ENCODE peak calls at places on chromosomes 1 and 21, in ten cellular contexts. M, L, G, E, D, S, F, H, O and U are unnamed samples.

GRCh38 chr1:116763116-116763786 is 9.0 kb downstream of the CD2 start:
- DNase-seq in M (no peak), L (no peak), G (no peak), E (no peak), D (no peak), S (no peak), F (no peak), H (peak; percentile 46), O (no peak), U (no peak)

GRCh38 chr21:15421947-15422346 is 307.8 kb upstream of the USP25 start:
- DNase-seq in M (no peak), L (no peak), G (no peak), E (no peak), D (no peak), S (no peak), F (no peak), H (no peak), O (no peak), U (no peak)

GRCh38 chr21:45228171-45228641 is 59.5 kb downstream of the POFUT2 start:
- DNase-seq in M (peak; percentile 54), L (no peak), G (peak; percentile 80), E (no peak), D (no peak), S (peak; percentile 99), F (no peak), H (no peak), O (no peak), U (no peak)

GRCh38 chr1:61323681-61324328 is 241.4 kb downstream of the NFIA start:
- DNase-seq in M (no peak), L (no peak), G (no peak), E (no peak), D (no peak), S (no peak), F (no peak), H (no peak), O (no peak), U (no peak)

GRCh38 chr1:78918157-78918556 is 88.4 kb downstream of the ADGRL4 start:
- DNase-seq in M (no peak), L (no peak), G (no peak), E (no peak), D (no peak), S (peak; percentile 43), F (no peak), H (no peak), O (no peak), U (no peak)

GRCh38 chr1:37161171-37161570 is 126.9 kb upstream of the GRIK3 start:
- DNase-seq in M (no peak), L (no peak), G (no peak), E (no peak), D (peak; percentile 75), S (no peak), F (no peak), H (no peak), O (no peak), U (peak; percentile 69)

GRCh38 chr1:244010191-244010590 is 40.9 kb upstream of the ZBTB18 start:
- DNase-seq in M (no peak), L (peak; percentile 21), G (no peak), E (no peak), D (no peak), S (peak; percentile 22), F (no peak), H (no peak), O (no peak), U (no peak)

GRCh38 chr1:56967900-56968832 is 2.4 kb upstream of the C8B start:
- DNase-seq in M (no peak), L (peak; percentile 14), G (no peak), E (peak; percentile 32), D (no peak), S (peak; percentile 15), F (peak; percentile 78), H (no peak), O (peak; percentile 48), U (no peak)

GRCh38 chr1:48333316-48333715 is 110.8 kb downstream of the SLC5A9 start:
- DNase-seq in M (no peak), L (no peak), G (no peak), E (no peak), D (no peak), S (peak; percentile 42), F (no peak), H (no peak), O (no peak), U (no peak)

GRCh38 chr1:48332115-48332514 is 109.6 kb downstream of the SLC5A9 start:
- DNase-seq in M (no peak), L (no peak), G (no peak), E (no peak), D (no peak), S (no peak), F (no peak), H (no peak), O (no peak), U (no peak)

GRCh38 chr1:48329489-48329888 is 107.0 kb downstream of the SLC5A9 start:
- DNase-seq in M (no peak), L (no peak), G (no peak), E (no peak), D (no peak), S (peak; percentile 47), F (no peak), H (no peak), O (no peak), U (no peak)

DNA sequence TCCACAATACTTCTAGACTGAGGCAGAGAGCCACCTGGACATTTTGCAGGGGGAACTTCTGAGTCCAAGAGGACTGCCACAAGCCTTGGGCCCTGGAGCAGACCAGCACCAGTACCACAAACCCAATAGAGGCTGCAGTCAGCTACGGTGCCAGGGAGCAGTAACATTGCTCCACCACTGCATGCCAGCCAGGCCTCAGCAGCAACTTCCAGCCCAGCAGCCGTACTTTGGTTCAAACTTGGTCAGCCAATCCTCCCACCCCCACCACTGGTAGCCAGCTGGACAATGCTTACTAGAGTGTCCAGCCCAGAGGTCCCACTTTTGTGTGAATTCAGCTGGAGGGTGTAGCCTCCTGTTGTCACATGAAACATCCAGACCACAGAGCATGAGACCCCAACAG is 107.4 kb downstream of the SLC5A9 start:
- DNase-seq in M (no peak), L (no peak), G (no peak), E (no peak), D (no peak), S (no peak), F (no peak), H (no peak), O (no peak), U (no peak)
- H3K9me3 ChIP-seq in M (no peaks in the 10 kb centered on the region), L (no peaks in the 10 kb centered on the region), G (no peaks in the 10 kb centered on the region), E (peaks cover 37% of the 10 kb centered on the region), D (no peaks in the 10 kb centered on the region), S (peaks cover 8% of the 10 kb centered on the region), F (no peaks in the 10 kb centered on the region), H (peaks cover 56% of the 10 kb centered on the region), O (peaks cover 19% of the 10 kb centered on the region), U (no peaks in the 10 kb centered on the region)

DNA sequence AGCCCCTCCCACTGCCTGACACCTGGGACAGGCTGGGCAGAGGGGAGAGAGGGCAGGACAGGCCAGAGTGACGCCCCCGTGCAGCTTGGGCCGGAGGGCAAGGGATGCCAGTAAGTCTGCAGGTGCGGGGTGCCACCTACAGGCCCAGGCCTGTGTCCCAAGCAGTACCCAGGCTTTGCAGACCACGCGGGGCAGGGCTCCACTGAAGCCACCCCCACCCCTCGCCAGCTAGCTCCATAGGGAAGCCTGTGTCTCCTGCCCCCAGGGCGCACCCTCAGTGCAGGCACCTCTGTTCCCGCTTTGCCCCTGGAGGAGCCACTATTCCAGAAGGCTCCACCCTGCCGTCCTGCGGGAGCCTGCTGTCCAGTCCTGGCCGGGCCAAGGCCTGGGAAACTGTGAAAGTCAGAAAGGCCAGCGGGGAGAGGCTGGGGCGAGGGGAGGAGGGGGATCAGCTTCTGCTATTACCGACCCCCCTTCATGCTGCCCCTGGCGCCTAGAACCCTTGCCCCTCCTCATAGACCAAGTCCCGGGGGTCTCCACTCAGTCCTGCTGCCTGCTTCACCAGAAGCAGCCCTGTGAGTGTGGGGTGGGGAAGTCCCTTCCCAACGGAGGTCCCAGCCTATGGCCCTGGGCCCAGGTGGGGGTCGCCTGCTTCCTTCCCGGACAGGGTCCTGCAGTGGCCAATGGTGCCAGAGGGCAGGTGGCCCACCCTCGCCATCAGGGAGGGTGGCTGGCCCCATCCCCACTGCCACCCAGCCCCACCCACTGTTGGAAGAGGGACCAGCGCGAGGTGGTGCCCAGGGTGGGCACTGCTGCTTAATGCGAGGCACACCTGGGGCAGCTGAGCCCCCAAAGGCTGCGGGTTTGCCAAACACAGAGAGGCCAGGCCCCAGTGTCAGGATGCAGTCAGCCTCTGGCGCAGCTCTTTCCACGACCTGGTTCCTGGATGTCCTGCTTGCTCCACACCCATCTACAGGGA is 54.4 kb downstream of the KCNAB2 start:
- DNase-seq in M (no peak), L (no peak), G (peak; percentile 57), E (peak; percentile 26), D (no peak), S (no peak), F (peak; percentile 57), H (peak; percentile 76), O (no peak), U (no peak)
- TF ChIP-seq POLR2A in M (no peak), L (no peak), G (no peak), E (no peak), D (no peak), S (no peak), F (no peak), H (no peak), O (no peak), U (no peak)

DNA sequence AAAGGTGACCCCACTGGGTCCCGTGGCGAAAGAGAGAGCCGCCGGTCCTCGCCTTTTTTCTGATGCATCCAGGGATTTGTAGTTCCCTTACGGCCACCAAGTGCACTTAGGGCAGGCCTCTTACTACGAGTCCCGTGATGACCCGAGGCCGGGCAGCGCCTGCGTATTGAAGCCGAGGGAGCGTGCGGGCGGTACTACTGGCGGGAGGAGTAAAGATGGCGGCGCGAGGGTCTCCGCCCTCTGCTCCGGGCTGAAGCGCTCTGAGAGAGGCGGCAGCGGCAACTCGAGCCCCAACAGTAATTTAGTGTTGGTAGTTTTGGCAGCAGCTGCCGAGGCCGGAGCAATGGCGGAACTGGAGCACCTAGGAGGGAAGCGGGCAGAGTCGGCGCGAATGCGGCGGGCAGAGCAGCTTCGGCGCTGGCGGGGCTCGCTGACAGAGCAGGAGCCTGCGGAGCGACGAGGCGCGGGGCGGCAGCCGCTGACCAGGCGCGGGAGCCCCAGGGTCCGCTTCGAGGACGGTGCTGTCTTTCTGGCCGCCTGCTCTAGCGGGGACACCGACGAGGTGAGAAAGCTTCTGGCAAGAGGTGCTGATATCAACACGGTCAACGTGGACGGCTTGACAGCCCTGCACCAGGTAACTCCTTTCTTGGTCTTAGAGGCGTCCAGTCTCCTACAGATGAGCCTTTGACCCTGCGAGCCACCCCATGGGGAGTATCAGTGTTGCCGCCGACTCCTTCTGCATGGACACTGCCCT is at the start of gene PPP1R12B:
- DNase-seq in M (peak; percentile 98), L (peak; percentile 86), G (peak; percentile 99), E (peak; percentile 99), D (peak; percentile 99), S (peak; percentile 99), F (peak; percentile 99), H (peak; percentile 99), O (peak; percentile 98), U (peak; percentile 99)
- H3K4me3 ChIP-seq in M (peak within 1 kb of the TSS; percentile 98), L (peak within 1 kb of the TSS; percentile 86), G (peak within 1 kb of the TSS; percentile 64), E (peak within 1 kb of the TSS; percentile 90), D (peak within 1 kb of the TSS; percentile 83), S (peak within 1 kb of the TSS; percentile 74), F (peak within 1 kb of the TSS; percentile 98), H (peak within 1 kb of the TSS; percentile 91), O (peak within 1 kb of the TSS; percentile 97), U (peak within 1 kb of the TSS; percentile 67)

DNA sequence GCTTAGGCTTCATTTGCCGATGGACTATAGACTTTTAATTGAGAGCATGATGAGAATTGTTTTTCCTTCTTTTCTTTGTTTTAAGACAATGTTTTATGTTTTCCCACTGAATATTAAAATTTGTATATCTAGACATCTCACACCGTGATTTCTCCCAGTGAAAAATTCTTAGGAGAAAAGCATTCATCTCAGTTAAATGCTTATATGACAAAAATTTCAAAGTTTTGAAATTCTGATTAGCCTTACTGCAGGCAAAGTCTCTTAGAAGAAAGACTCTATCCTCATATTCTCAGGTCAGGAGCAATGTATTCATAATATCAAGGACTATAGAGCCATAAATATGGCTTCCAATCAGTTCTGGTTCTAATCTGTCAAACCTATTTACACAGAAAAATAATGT is 2085.0 kb downstream of the NCAM2 start:
- DNase-seq in M (no peak), L (no peak), G (no peak), E (no peak), D (no peak), S (no peak), F (no peak), H (no peak), O (no peak), U (no peak)
- H3K9me3 ChIP-seq in M (no peaks in the 10 kb centered on the region), L (no peaks in the 10 kb centered on the region), G (no peaks in the 10 kb centered on the region), E (no peaks in the 10 kb centered on the region), D (no peaks in the 10 kb centered on the region), S (no peaks in the 10 kb centered on the region), F (no peaks in the 10 kb centered on the region), H (no peaks in the 10 kb centered on the region), O (no peaks in the 10 kb centered on the region), U (no peaks in the 10 kb centered on the region)